ENCODE peak calls at places on chromosomes 5 and 9, in nine cellular contexts. One of them, this sample, is unnamed.

GRCh38 chr9:79408617-79409016 is 163.1 kb upstream of the TLE4 start:
- DNase-seq in germinal center: no peak
- DNase-seq in HTR-8/SVneo: no peak
- DNase-seq in heart right ventricle: no peak
- DNase-seq in M059J: peak; percentile 93
- DNase-seq in Ammon's horn: no peak
- DNase-seq in substantia nigra: no peak
- DNase-seq in Calu3: no peak
- DNase-seq in globus pallidus: no peak
- DNase-seq in this sample: peak; percentile 29

GRCh38 chr5:179373961-179374505 is 28.8 kb upstream of the ADAMTS2 start:
- DNase-seq in germinal center: no peak
- DNase-seq in HTR-8/SVneo: no peak
- DNase-seq in heart right ventricle: no peak
- DNase-seq in M059J: no peak
- DNase-seq in Ammon's horn: no peak
- DNase-seq in substantia nigra: no peak
- DNase-seq in Calu3: no peak
- DNase-seq in globus pallidus: no peak
- DNase-seq in this sample: no peak

GRCh38 chr9:137460363-137461315 is 1.5 kb upstream of the NSMF start:
- DNase-seq in germinal center: no peak
- DNase-seq in HTR-8/SVneo: no peak
- DNase-seq in heart right ventricle: peak; percentile 5
- DNase-seq in M059J: no peak
- DNase-seq in Ammon's horn: peak; percentile 7
- DNase-seq in substantia nigra: no peak
- DNase-seq in Calu3: no peak
- DNase-seq in globus pallidus: no peak
- DNase-seq in this sample: no peak

GRCh38 chr9:118595719-118596305 is 773.4 kb downstream of the BRINP1 start:
- DNase-seq in germinal center: no peak
- DNase-seq in HTR-8/SVneo: peak; percentile 24
- DNase-seq in heart right ventricle: peak; percentile 5
- DNase-seq in M059J: peak; percentile 72
- DNase-seq in Ammon's horn: peak; percentile 80
- DNase-seq in substantia nigra: peak; percentile 9
- DNase-seq in Calu3: peak; percentile 0
- DNase-seq in globus pallidus: peak; percentile 49
- DNase-seq in this sample: peak; percentile 75

GRCh38 chr5:79417495-79417894 is 96.4 kb downstream of the HOMER1 start:
- DNase-seq in germinal center: no peak
- DNase-seq in HTR-8/SVneo: no peak
- DNase-seq in heart right ventricle: no peak
- DNase-seq in M059J: no peak
- DNase-seq in Ammon's horn: no peak
- DNase-seq in substantia nigra: no peak
- DNase-seq in Calu3: no peak
- DNase-seq in globus pallidus: no peak
- DNase-seq in this sample: no peak

GRCh38 chr5:32057157-32058096 is 116.7 kb downstream of the GOLPH3 start:
- DNase-seq in germinal center: no peak
- DNase-seq in HTR-8/SVneo: no peak
- DNase-seq in heart right ventricle: no peak
- DNase-seq in M059J: no peak
- DNase-seq in Ammon's horn: no peak
- DNase-seq in substantia nigra: no peak
- DNase-seq in Calu3: no peak
- DNase-seq in globus pallidus: no peak
- DNase-seq in this sample: peak; percentile 65

GRCh38 chr9:134614256-134614655 is 27.3 kb upstream of the COL5A1 start:
- DNase-seq in germinal center: no peak
- DNase-seq in HTR-8/SVneo: no peak
- DNase-seq in heart right ventricle: no peak
- DNase-seq in M059J: no peak
- DNase-seq in Ammon's horn: no peak
- DNase-seq in substantia nigra: no peak
- DNase-seq in Calu3: no peak
- DNase-seq in globus pallidus: no peak
- DNase-seq in this sample: no peak

GRCh38 chr5:142699105-142699720 is 13.3 kb upstream of the FGF1 start:
- DNase-seq in germinal center: peak; percentile 57
- DNase-seq in HTR-8/SVneo: peak; percentile 82
- DNase-seq in heart right ventricle: peak; percentile 93
- DNase-seq in M059J: peak; percentile 77
- DNase-seq in Ammon's horn: peak; percentile 93
- DNase-seq in substantia nigra: peak; percentile 76
- DNase-seq in Calu3: peak; percentile 93
- DNase-seq in globus pallidus: peak; percentile 91
- DNase-seq in this sample: peak; percentile 66

GRCh38 chr5:42851441-42851840 is 39.7 kb upstream of the SELENOP start:
- DNase-seq in germinal center: no peak
- DNase-seq in HTR-8/SVneo: no peak
- DNase-seq in heart right ventricle: no peak
- DNase-seq in M059J: peak; percentile 82
- DNase-seq in Ammon's horn: no peak
- DNase-seq in substantia nigra: no peak
- DNase-seq in Calu3: no peak
- DNase-seq in globus pallidus: no peak
- DNase-seq in this sample: peak; percentile 84

GRCh38 chr5:62742214-62742613 is 163.6 kb downstream of the LRRC70 start:
- DNase-seq in germinal center: no peak
- DNase-seq in HTR-8/SVneo: no peak
- DNase-seq in heart right ventricle: no peak
- DNase-seq in M059J: no peak
- DNase-seq in Ammon's horn: no peak
- DNase-seq in substantia nigra: no peak
- DNase-seq in Calu3: no peak
- DNase-seq in globus pallidus: no peak
- DNase-seq in this sample: peak; percentile 42

GRCh38 chr9:132903574-132904495 is 25.1 kb downstream of the SPACA9 start:
- DNase-seq in germinal center: no peak
- DNase-seq in HTR-8/SVneo: no peak
- DNase-seq in heart right ventricle: no peak
- DNase-seq in M059J: no peak
- DNase-seq in Ammon's horn: no peak
- DNase-seq in substantia nigra: no peak
- DNase-seq in Calu3: no peak
- DNase-seq in globus pallidus: no peak
- DNase-seq in this sample: no peak

GRCh38 chr9:81976351-81976750 is 12.2 kb upstream of the SPATA31D1 start:
- DNase-seq in germinal center: no peak
- DNase-seq in HTR-8/SVneo: no peak
- DNase-seq in heart right ventricle: no peak
- DNase-seq in M059J: no peak
- DNase-seq in Ammon's horn: no peak
- DNase-seq in substantia nigra: no peak
- DNase-seq in Calu3: no peak
- DNase-seq in globus pallidus: no peak
- DNase-seq in this sample: no peak

GRCh38 chr9:15724006-15724405 is 171.2 kb downstream of the CCDC171 start:
- DNase-seq in germinal center: no peak
- DNase-seq in HTR-8/SVneo: no peak
- DNase-seq in heart right ventricle: no peak
- DNase-seq in M059J: peak; percentile 45
- DNase-seq in Ammon's horn: no peak
- DNase-seq in substantia nigra: no peak
- DNase-seq in Calu3: no peak
- DNase-seq in globus pallidus: no peak
- DNase-seq in this sample: peak; percentile 18

GRCh38 chr9:94300470-94301301 is 27.8 kb downstream of the NUTM2F start:
- DNase-seq in germinal center: no peak
- DNase-seq in HTR-8/SVneo: no peak
- DNase-seq in heart right ventricle: no peak
- DNase-seq in M059J: no peak
- DNase-seq in Ammon's horn: no peak
- DNase-seq in substantia nigra: no peak
- DNase-seq in Calu3: no peak
- DNase-seq in globus pallidus: no peak
- DNase-seq in this sample: no peak

GRCh38 chr5:134397196-134397595 is 14.5 kb downstream of the CDKN2AIPNL start:
- DNase-seq in germinal center: no peak
- DNase-seq in HTR-8/SVneo: no peak
- DNase-seq in heart right ventricle: no peak
- DNase-seq in M059J: no peak
- DNase-seq in Ammon's horn: no peak
- DNase-seq in substantia nigra: no peak
- DNase-seq in Calu3: no peak
- DNase-seq in globus pallidus: no peak
- DNase-seq in this sample: no peak

GRCh38 chr5:149268928-149269557 is 2.6 kb upstream of the AFAP1L1 start:
- DNase-seq in germinal center: peak; percentile 63
- DNase-seq in HTR-8/SVneo: peak; percentile 78
- DNase-seq in heart right ventricle: no peak
- DNase-seq in M059J: peak; percentile 71
- DNase-seq in Ammon's horn: peak; percentile 68
- DNase-seq in substantia nigra: no peak
- DNase-seq in Calu3: peak; percentile 18
- DNase-seq in globus pallidus: peak; percentile 70
- DNase-seq in this sample: peak; percentile 65

GRCh38 chr9:137085918-137086530 is 761 bp upstream of the MAN1B1 start:
- DNase-seq in germinal center: peak; percentile 19
- DNase-seq in HTR-8/SVneo: no peak
- DNase-seq in heart right ventricle: peak; percentile 45
- DNase-seq in M059J: peak; percentile 76
- DNase-seq in Ammon's horn: no peak
- DNase-seq in substantia nigra: no peak
- DNase-seq in Calu3: no peak
- DNase-seq in globus pallidus: no peak
- DNase-seq in this sample: no peak

GRCh38 chr5:159712672-159713071 is 203.6 kb upstream of the ADRA1B start:
- DNase-seq in germinal center: no peak
- DNase-seq in HTR-8/SVneo: no peak
- DNase-seq in heart right ventricle: no peak
- DNase-seq in M059J: peak; percentile 63
- DNase-seq in Ammon's horn: no peak
- DNase-seq in substantia nigra: no peak
- DNase-seq in Calu3: no peak
- DNase-seq in globus pallidus: no peak
- DNase-seq in this sample: no peak

GRCh38 chr9:93072383-93072795 is 13.9 kb downstream of the SUSD3 start:
- DNase-seq in germinal center: no peak
- DNase-seq in HTR-8/SVneo: no peak
- DNase-seq in heart right ventricle: no peak
- DNase-seq in M059J: peak; percentile 56
- DNase-seq in Ammon's horn: no peak
- DNase-seq in substantia nigra: no peak
- DNase-seq in Calu3: no peak
- DNase-seq in globus pallidus: no peak
- DNase-seq in this sample: peak; percentile 36

GRCh38 chr9:21533597-21533996 is 51.5 kb upstream of the IFNE start:
- DNase-seq in germinal center: no peak
- DNase-seq in HTR-8/SVneo: no peak
- DNase-seq in heart right ventricle: no peak
- DNase-seq in M059J: no peak
- DNase-seq in Ammon's horn: no peak
- DNase-seq in substantia nigra: no peak
- DNase-seq in Calu3: no peak
- DNase-seq in globus pallidus: no peak
- DNase-seq in this sample: no peak

GRCh38 chr5:18881615-18882014 is 1106.4 kb downstream of the CDH18 start:
- DNase-seq in germinal center: no peak
- DNase-seq in HTR-8/SVneo: no peak
- DNase-seq in heart right ventricle: no peak
- DNase-seq in M059J: no peak
- DNase-seq in Ammon's horn: no peak
- DNase-seq in substantia nigra: no peak
- DNase-seq in Calu3: no peak
- DNase-seq in globus pallidus: no peak
- DNase-seq in this sample: no peak

GRCh38 chr5:69042915-69043795 is 50.7 kb upstream of the SLC30A5 start:
- DNase-seq in germinal center: peak; percentile 75
- DNase-seq in HTR-8/SVneo: peak; percentile 81
- DNase-seq in heart right ventricle: peak; percentile 87
- DNase-seq in M059J: peak; percentile 88
- DNase-seq in Ammon's horn: peak; percentile 97
- DNase-seq in substantia nigra: peak; percentile 77
- DNase-seq in Calu3: peak; percentile 83
- DNase-seq in globus pallidus: peak; percentile 94
- DNase-seq in this sample: peak; percentile 91

GRCh38 chr9:97858826-97859225 is 5.8 kb downstream of the FOXE1 start:
- DNase-seq in germinal center: no peak
- DNase-seq in HTR-8/SVneo: no peak
- DNase-seq in heart right ventricle: no peak
- DNase-seq in M059J: no peak
- DNase-seq in Ammon's horn: no peak
- DNase-seq in substantia nigra: no peak
- DNase-seq in Calu3: no peak
- DNase-seq in globus pallidus: no peak
- DNase-seq in this sample: no peak

GRCh38 chr9:31996331-31996730 is 388.1 kb upstream of the ACO1 start:
- DNase-seq in germinal center: no peak
- DNase-seq in HTR-8/SVneo: no peak
- DNase-seq in heart right ventricle: no peak
- DNase-seq in M059J: peak; percentile 15
- DNase-seq in Ammon's horn: no peak
- DNase-seq in substantia nigra: no peak
- DNase-seq in Calu3: no peak
- DNase-seq in globus pallidus: no peak
- DNase-seq in this sample: no peak

GRCh38 chr9:30075022-30075421 is 2309.4 kb upstream of the ACO1 start:
- DNase-seq in germinal center: no peak
- DNase-seq in HTR-8/SVneo: no peak
- DNase-seq in heart right ventricle: no peak
- DNase-seq in M059J: no peak
- DNase-seq in Ammon's horn: no peak
- DNase-seq in substantia nigra: no peak
- DNase-seq in Calu3: no peak
- DNase-seq in globus pallidus: no peak
- DNase-seq in this sample: no peak

GRCh38 chr5:65970481-65971367 is 44.3 kb downstream of the ERBIN start:
- DNase-seq in germinal center: no peak
- DNase-seq in HTR-8/SVneo: no peak
- DNase-seq in heart right ventricle: no peak
- DNase-seq in M059J: peak; percentile 9
- DNase-seq in Ammon's horn: no peak
- DNase-seq in substantia nigra: no peak
- DNase-seq in Calu3: no peak
- DNase-seq in globus pallidus: no peak
- DNase-seq in this sample: no peak

GRCh38 chr5:157965040-157965439 is 106.1 kb upstream of the CLINT1 start:
- DNase-seq in germinal center: no peak
- DNase-seq in HTR-8/SVneo: no peak
- DNase-seq in heart right ventricle: no peak
- DNase-seq in M059J: no peak
- DNase-seq in Ammon's horn: no peak
- DNase-seq in substantia nigra: no peak
- DNase-seq in Calu3: no peak
- DNase-seq in globus pallidus: no peak
- DNase-seq in this sample: no peak

GRCh38 chr9:113631811-113632665 is 168.5 kb downstream of the RGS3 start:
- DNase-seq in germinal center: no peak
- DNase-seq in HTR-8/SVneo: no peak
- DNase-seq in heart right ventricle: no peak
- DNase-seq in M059J: peak; percentile 48
- DNase-seq in Ammon's horn: no peak
- DNase-seq in substantia nigra: no peak
- DNase-seq in Calu3: no peak
- DNase-seq in globus pallidus: no peak
- DNase-seq in this sample: no peak

GRCh38 chr5:73201547-73202513 is 28.8 kb downstream of the TMEM174 start:
- DNase-seq in germinal center: peak; percentile 74
- DNase-seq in HTR-8/SVneo: peak; percentile 85
- DNase-seq in heart right ventricle: peak; percentile 39
- DNase-seq in M059J: peak; percentile 55
- DNase-seq in Ammon's horn: peak; percentile 41
- DNase-seq in substantia nigra: peak; percentile 27
- DNase-seq in Calu3: peak; percentile 98
- DNase-seq in globus pallidus: peak; percentile 59
- DNase-seq in this sample: peak; percentile 72

GRCh38 chr5:74560245-74560644 is 80.3 kb downstream of the ENC1 start:
- DNase-seq in germinal center: no peak
- DNase-seq in HTR-8/SVneo: no peak
- DNase-seq in heart right ventricle: no peak
- DNase-seq in M059J: no peak
- DNase-seq in Ammon's horn: no peak
- DNase-seq in substantia nigra: no peak
- DNase-seq in Calu3: no peak
- DNase-seq in globus pallidus: no peak
- DNase-seq in this sample: no peak

GRCh38 chr9:134651226-134651905 is 9.8 kb downstream of the COL5A1 start:
- DNase-seq in germinal center: no peak
- DNase-seq in HTR-8/SVneo: no peak
- DNase-seq in heart right ventricle: no peak
- DNase-seq in M059J: no peak
- DNase-seq in Ammon's horn: no peak
- DNase-seq in substantia nigra: no peak
- DNase-seq in Calu3: no peak
- DNase-seq in globus pallidus: no peak
- DNase-seq in this sample: no peak

This sample was measured in renal cortical epithelial cell.